ENCODE peak calls at places on chromosomes 2 and 18, in seven cellular contexts. One of them, this sample, is unnamed.

GRCh38 chr18:42141439-42141838 is 186.4 kb downstream of the PIK3C3 start:
- DNase-seq in PC-3: peak; percentile 23
- DNase-seq in uterus: no peak
- DNase-seq in OCI-LY7: no peak
- DNase-seq in upper lobe of right lung: no peak
- DNase-seq in astrocyte: no peak
- DNase-seq in endothelial cell of umbilical vein: no peak
- DNase-seq in this sample: no peak

GRCh38 chr2:24285484-24286152 is 74.7 kb downstream of the ITSN2 start:
- DNase-seq in PC-3: no peak
- DNase-seq in uterus: no peak
- DNase-seq in OCI-LY7: no peak
- DNase-seq in upper lobe of right lung: no peak
- DNase-seq in astrocyte: no peak
- DNase-seq in endothelial cell of umbilical vein: peak; percentile 71
- DNase-seq in this sample: no peak

GRCh38 chr2:25339121-25339738 is 2.5 kb downstream of the DNMT3A start:
- DNase-seq in PC-3: no peak
- DNase-seq in uterus: no peak
- DNase-seq in OCI-LY7: no peak
- DNase-seq in upper lobe of right lung: no peak
- DNase-seq in astrocyte: no peak
- DNase-seq in endothelial cell of umbilical vein: no peak
- DNase-seq in this sample: no peak

GRCh38 chr2:35080231-35080905 is 1275.2 kb upstream of the CRIM1 start:
- DNase-seq in PC-3: peak; percentile 27
- DNase-seq in uterus: no peak
- DNase-seq in OCI-LY7: no peak
- DNase-seq in upper lobe of right lung: no peak
- DNase-seq in astrocyte: peak; percentile 34
- DNase-seq in endothelial cell of umbilical vein: no peak
- DNase-seq in this sample: no peak

GRCh38 chr2:74925361-74925786 is 33.1 kb upstream of the POLE4 start:
- DNase-seq in PC-3: no peak
- DNase-seq in uterus: no peak
- DNase-seq in OCI-LY7: no peak
- DNase-seq in upper lobe of right lung: no peak
- DNase-seq in astrocyte: no peak
- DNase-seq in endothelial cell of umbilical vein: no peak
- DNase-seq in this sample: no peak

GRCh38 chr2:102187191-102188150 is 648 bp downstream of the IL1RL2 start:
- DNase-seq in PC-3: no peak
- DNase-seq in uterus: peak; percentile 50
- DNase-seq in OCI-LY7: no peak
- DNase-seq in upper lobe of right lung: peak; percentile 83
- DNase-seq in astrocyte: peak; percentile 37
- DNase-seq in endothelial cell of umbilical vein: peak; percentile 40
- DNase-seq in this sample: no peak

GRCh38 chr2:130791617-130791939 is 36.2 kb downstream of the AMER3 start:
- DNase-seq in PC-3: no peak
- DNase-seq in uterus: no peak
- DNase-seq in OCI-LY7: no peak
- DNase-seq in upper lobe of right lung: no peak
- DNase-seq in astrocyte: no peak
- DNase-seq in endothelial cell of umbilical vein: no peak
- DNase-seq in this sample: no peak

GRCh38 chr18:78890388-78890787 is 89.2 kb upstream of the SALL3 start:
- DNase-seq in PC-3: no peak
- DNase-seq in uterus: no peak
- DNase-seq in OCI-LY7: no peak
- DNase-seq in upper lobe of right lung: no peak
- DNase-seq in astrocyte: no peak
- DNase-seq in endothelial cell of umbilical vein: no peak
- DNase-seq in this sample: no peak

GRCh38 chr18:9722691-9723090 is 14.6 kb downstream of the RAB31 start:
- DNase-seq in PC-3: peak; percentile 83
- DNase-seq in uterus: no peak
- DNase-seq in OCI-LY7: peak; percentile 12
- DNase-seq in upper lobe of right lung: no peak
- DNase-seq in astrocyte: no peak
- DNase-seq in endothelial cell of umbilical vein: no peak
- DNase-seq in this sample: no peak

GRCh38 chr2:117684919-117685318 is 129.6 kb upstream of the DDX18 start:
- DNase-seq in PC-3: no peak
- DNase-seq in uterus: no peak
- DNase-seq in OCI-LY7: no peak
- DNase-seq in upper lobe of right lung: no peak
- DNase-seq in astrocyte: no peak
- DNase-seq in endothelial cell of umbilical vein: no peak
- DNase-seq in this sample: no peak

GRCh38 chr2:217331577-217332139 is 471.8 kb upstream of the TNP1 start:
- DNase-seq in PC-3: peak; percentile 90
- DNase-seq in uterus: no peak
- DNase-seq in OCI-LY7: no peak
- DNase-seq in upper lobe of right lung: no peak
- DNase-seq in astrocyte: peak; percentile 95
- DNase-seq in endothelial cell of umbilical vein: peak; percentile 42
- DNase-seq in this sample: peak; percentile 45

GRCh38 chr2:118097657-118098056 is 9.4 kb downstream of the INSIG2 start:
- DNase-seq in PC-3: peak; percentile 26
- DNase-seq in uterus: no peak
- DNase-seq in OCI-LY7: no peak
- DNase-seq in upper lobe of right lung: no peak
- DNase-seq in astrocyte: no peak
- DNase-seq in endothelial cell of umbilical vein: peak; percentile 17
- DNase-seq in this sample: no peak

GRCh38 chr2:3141696-3142095 is 235.9 kb downstream of the EIPR1 start:
- DNase-seq in PC-3: no peak
- DNase-seq in uterus: no peak
- DNase-seq in OCI-LY7: no peak
- DNase-seq in upper lobe of right lung: no peak
- DNase-seq in astrocyte: no peak
- DNase-seq in endothelial cell of umbilical vein: no peak
- DNase-seq in this sample: no peak

GRCh38 chr2:30405266-30405592 is 41.8 kb upstream of the LCLAT1 start:
- DNase-seq in PC-3: no peak
- DNase-seq in uterus: no peak
- DNase-seq in OCI-LY7: no peak
- DNase-seq in upper lobe of right lung: no peak
- DNase-seq in astrocyte: no peak
- DNase-seq in endothelial cell of umbilical vein: no peak
- DNase-seq in this sample: no peak

GRCh38 chr2:46187112-46187618 is 110.0 kb upstream of the EPAS1 start:
- DNase-seq in PC-3: peak; percentile 62
- DNase-seq in uterus: peak; percentile 54
- DNase-seq in OCI-LY7: no peak
- DNase-seq in upper lobe of right lung: no peak
- DNase-seq in astrocyte: peak; percentile 49
- DNase-seq in endothelial cell of umbilical vein: peak; percentile 70
- DNase-seq in this sample: peak; percentile 80

GRCh38 chr2:228224410-228224809 is 42.9 kb upstream of the SPHKAP start:
- DNase-seq in PC-3: peak; percentile 4
- DNase-seq in uterus: no peak
- DNase-seq in OCI-LY7: no peak
- DNase-seq in upper lobe of right lung: no peak
- DNase-seq in astrocyte: no peak
- DNase-seq in endothelial cell of umbilical vein: no peak
- DNase-seq in this sample: no peak

GRCh38 chr18:58049000-58049688 is 5.1 kb downstream of the NEDD4L start:
- DNase-seq in PC-3: no peak
- DNase-seq in uterus: no peak
- DNase-seq in OCI-LY7: no peak
- DNase-seq in upper lobe of right lung: no peak
- DNase-seq in astrocyte: no peak
- DNase-seq in endothelial cell of umbilical vein: no peak
- DNase-seq in this sample: no peak

GRCh38 chr18:76376225-76376624 is 118.8 kb downstream of the ZNF516 start:
- DNase-seq in PC-3: peak; percentile 66
- DNase-seq in uterus: no peak
- DNase-seq in OCI-LY7: no peak
- DNase-seq in upper lobe of right lung: no peak
- DNase-seq in astrocyte: no peak
- DNase-seq in endothelial cell of umbilical vein: no peak
- DNase-seq in this sample: no peak

GRCh38 chr18:33051397-33051796 is 278.6 kb upstream of the KLHL14 start:
- DNase-seq in PC-3: peak; percentile 17
- DNase-seq in uterus: no peak
- DNase-seq in OCI-LY7: no peak
- DNase-seq in upper lobe of right lung: no peak
- DNase-seq in astrocyte: peak; percentile 1
- DNase-seq in endothelial cell of umbilical vein: peak; percentile 54
- DNase-seq in this sample: no peak

DNA sequence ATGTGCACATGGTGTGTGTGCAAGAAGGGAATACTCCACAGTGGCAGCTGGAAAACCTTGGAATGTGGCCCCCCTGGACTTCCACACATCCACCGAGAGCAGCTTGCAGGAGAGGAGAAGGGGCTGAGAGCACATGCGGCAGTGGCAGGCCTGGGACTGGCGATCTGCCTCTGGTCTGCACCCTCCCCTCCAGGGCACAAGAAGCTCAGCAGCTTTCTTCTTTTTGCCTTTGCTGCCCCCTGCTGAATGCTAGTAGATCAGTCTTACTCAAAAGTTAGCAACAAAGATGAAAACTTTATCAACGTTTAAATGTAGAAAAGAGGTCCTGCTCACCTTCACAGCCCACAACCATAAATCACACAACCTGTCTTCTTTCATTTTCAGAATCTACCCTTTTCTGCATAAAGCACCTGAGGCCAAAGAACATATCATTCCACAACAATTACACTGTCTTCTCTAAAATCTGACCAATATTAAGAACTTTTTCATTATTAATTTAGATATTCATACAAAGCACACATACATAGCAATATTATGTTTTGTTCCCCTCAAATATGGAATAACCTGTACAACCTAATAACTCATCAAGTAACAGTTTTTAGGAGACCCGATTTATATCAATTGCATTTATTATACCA is 34.6 kb downstream of the TGFBRAP1 start:
- DNase-seq in PC-3: peak; percentile 67
- DNase-seq in uterus: no peak
- DNase-seq in OCI-LY7: peak; percentile 39
- DNase-seq in upper lobe of right lung: no peak
- DNase-seq in astrocyte: peak; percentile 60
- DNase-seq in endothelial cell of umbilical vein: peak; percentile 57
- DNase-seq in this sample: peak; percentile 17
- TF ChIP-seq CTCF in PC-3: peak; percentile 75
- TF ChIP-seq CTCF in uterus: no peak
- TF ChIP-seq CTCF in OCI-LY7: peak; percentile 75
- TF ChIP-seq CTCF in upper lobe of right lung: peak; percentile 39
- TF ChIP-seq CTCF in astrocyte: peak; percentile 63
- TF ChIP-seq CTCF in endothelial cell of umbilical vein: peak; percentile 48
- TF ChIP-seq CTCF in this sample: peak; percentile 70

GRCh38 chr2:167833294-167833693 is 414.1 kb downstream of the STK39 start:
- DNase-seq in PC-3: no peak
- DNase-seq in uterus: no peak
- DNase-seq in OCI-LY7: no peak
- DNase-seq in upper lobe of right lung: no peak
- DNase-seq in astrocyte: no peak
- DNase-seq in endothelial cell of umbilical vein: no peak
- DNase-seq in this sample: no peak
- H3K4me3 ChIP-seq in PC-3: no peak overlapping the region
- H3K4me3 ChIP-seq in uterus: no peak overlapping the region
- H3K4me3 ChIP-seq in OCI-LY7: no peak overlapping the region
- H3K4me3 ChIP-seq in upper lobe of right lung: no peak overlapping the region
- H3K4me3 ChIP-seq in astrocyte: peak overlapping the region; percentile 40
- H3K4me3 ChIP-seq in endothelial cell of umbilical vein: no peak overlapping the region
- H3K4me3 ChIP-seq in this sample: no peak overlapping the region

DNA sequence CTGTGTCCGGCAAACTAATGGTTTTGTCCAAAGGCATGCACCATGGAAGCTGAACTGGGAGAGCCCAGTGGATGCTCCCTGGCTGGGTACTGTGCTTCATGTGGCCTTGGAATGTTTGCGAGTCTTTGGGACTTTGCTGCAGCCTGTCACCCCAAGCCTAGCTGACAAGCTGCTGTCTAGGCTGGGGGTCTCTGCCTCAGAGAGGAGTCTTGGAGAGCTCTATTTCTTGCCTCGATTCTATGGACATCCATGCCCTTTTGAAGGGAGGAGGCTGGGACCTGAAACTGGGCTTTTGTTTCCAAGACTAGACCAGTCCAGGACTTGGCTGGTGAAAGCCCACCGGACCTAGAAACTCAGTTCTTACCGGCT is 1.7 kb downstream of the MARS2 start:
- DNase-seq in PC-3: no peak
- DNase-seq in uterus: no peak
- DNase-seq in OCI-LY7: no peak
- DNase-seq in upper lobe of right lung: no peak
- DNase-seq in astrocyte: no peak
- DNase-seq in endothelial cell of umbilical vein: no peak
- DNase-seq in this sample: no peak
- H3K36me3 ChIP-seq in PC-3: peaks cover 12% of the 10 kb centered on the region
- H3K36me3 ChIP-seq in uterus: no peaks in the 10 kb centered on the region
- H3K36me3 ChIP-seq in OCI-LY7: peaks cover 42% of the 10 kb centered on the region
- H3K36me3 ChIP-seq in upper lobe of right lung: peaks cover under 1% of the 10 kb centered on the region
- H3K36me3 ChIP-seq in astrocyte: no peaks in the 10 kb centered on the region
- H3K36me3 ChIP-seq in endothelial cell of umbilical vein: no peaks in the 10 kb centered on the region
- H3K36me3 ChIP-seq in this sample: no peaks in the 10 kb centered on the region

GRCh38 chr2:38039511-38039910 is 36.4 kb downstream of the CYP1B1 start:
- DNase-seq in PC-3: no peak
- DNase-seq in uterus: no peak
- DNase-seq in OCI-LY7: no peak
- DNase-seq in upper lobe of right lung: no peak
- DNase-seq in astrocyte: no peak
- DNase-seq in endothelial cell of umbilical vein: no peak
- DNase-seq in this sample: no peak

GRCh38 chr2:38037325-38037724 is 38.6 kb downstream of the CYP1B1 start:
- DNase-seq in PC-3: no peak
- DNase-seq in uterus: no peak
- DNase-seq in OCI-LY7: no peak
- DNase-seq in upper lobe of right lung: no peak
- DNase-seq in astrocyte: no peak
- DNase-seq in endothelial cell of umbilical vein: no peak
- DNase-seq in this sample: no peak

GRCh38 chr2:38038682-38039081 is 37.3 kb downstream of the CYP1B1 start:
- DNase-seq in PC-3: no peak
- DNase-seq in uterus: no peak
- DNase-seq in OCI-LY7: no peak
- DNase-seq in upper lobe of right lung: no peak
- DNase-seq in astrocyte: no peak
- DNase-seq in endothelial cell of umbilical vein: no peak
- DNase-seq in this sample: no peak

GRCh38 chr2:38039111-38039510 is 36.8 kb downstream of the CYP1B1 start:
- DNase-seq in PC-3: no peak
- DNase-seq in uterus: no peak
- DNase-seq in OCI-LY7: no peak
- DNase-seq in upper lobe of right lung: no peak
- DNase-seq in astrocyte: peak; percentile 67
- DNase-seq in endothelial cell of umbilical vein: no peak
- DNase-seq in this sample: no peak

GRCh38 chr2:38037757-38038615 is 38.0 kb downstream of the CYP1B1 start:
- DNase-seq in PC-3: no peak
- DNase-seq in uterus: peak; percentile 56
- DNase-seq in OCI-LY7: no peak
- DNase-seq in upper lobe of right lung: no peak
- DNase-seq in astrocyte: peak; percentile 48
- DNase-seq in endothelial cell of umbilical vein: no peak
- DNase-seq in this sample: peak; percentile 19
- TF ChIP-seq CTCF in PC-3: no peak
- TF ChIP-seq CTCF in uterus: peak; percentile 44
- TF ChIP-seq CTCF in OCI-LY7: no peak
- TF ChIP-seq CTCF in upper lobe of right lung: peak; percentile 46
- TF ChIP-seq CTCF in astrocyte: peak; percentile 19
- TF ChIP-seq CTCF in endothelial cell of umbilical vein: peak; percentile 5
- TF ChIP-seq CTCF in this sample: peak; percentile 63

This sample was measured in BJ.